ENCODE peak calls at places on chromosomes 1 and 21, in five cellular contexts. E is IMR-90; B is stimulated activated CD4-positive, alpha-beta T cell treated with anti-CD3 and anti-CD28 coated beads, Interleukin-12 subunit alpha, Interleukin-12 subunit beta, amount 100 ng/mL, for 4 hours; V is activated CD8-positive, alpha-beta memory T cell treated with anti-CD3 and anti-CD28 coated beads, Interleukin-2, amount 50 U/mL, for 4 hours; Y is adrenal gland. R is an unnamed sample.

GRCh38 chr1:109500886-109501285 is 7.0 kb downstream of the CYB561D1 start:
- DNase-seq in E (peak), B (no peak), Y (no peak), V (no peak), R (no peak)

GRCh38 chr1:81179239-81179638 is 621.5 kb upstream of the ADGRL2 start:
- DNase-seq in E (peak), V (no peak), Y (no peak), B (no peak), R (no peak)

GRCh38 chr1:177983087-177983823 is 13.4 kb upstream of the SEC16B start:
- DNase-seq in Y (no peak), B (no peak), E (peak), V (no peak), R (no peak)

GRCh38 chr1:116374340-116375164 is 1.5 kb downstream of the ATP1A1 start:
- DNase-seq in V (no peak), Y (no peak), B (no peak), E (no peak), R (no peak)

GRCh38 chr1:22412932-22413727 is 38.5 kb upstream of the ZBTB40 start:
- DNase-seq in V (no peak), Y (peak), B (no peak), E (peak), R (no peak)

GRCh38 chr1:55381491-55381890 is 166.3 kb upstream of the USP24 start:
- DNase-seq in B (no peak), E (no peak), V (no peak), Y (no peak), R (no peak)

GRCh38 chr1:162835157-162835899 is 25.6 kb downstream of the CCDC190 start:
- DNase-seq in B (no peak), E (peak), Y (no peak), V (no peak), R (no peak)

GRCh38 chr1:31792541-31792940 is 23.3 kb downstream of the SPOCD1 start:
- DNase-seq in Y (no peak), V (peak), B (no peak), E (no peak), R (no peak)

GRCh38 chr1:110056776-110057175 is 13.7 kb downstream of the ALX3 start:
- DNase-seq in B (no peak), E (peak), Y (peak), V (no peak), R (no peak)

GRCh38 chr1:153649867-153650235 is 8.7 kb upstream of the SNAPIN start:
- DNase-seq in B (no peak), V (no peak), E (no peak), Y (no peak), R (peak)

GRCh38 chr1:15843826-15844572 is 3.5 kb upstream of the SPEN start:
- DNase-seq in V (no peak), Y (no peak), E (no peak), B (no peak), R (peak)

GRCh38 chr1:89910268-89910667 is 84.6 kb upstream of the ZNF326 start:
- DNase-seq in E (no peak), B (no peak), V (no peak), Y (no peak), R (no peak)

GRCh38 chr1:117843791-117844190 is 85.6 kb downstream of the GDAP2 start:
- DNase-seq in Y (no peak), E (peak), V (no peak), B (no peak), R (no peak)

GRCh38 chr1:11248169-11248568 is 14.2 kb downstream of the MTOR start:
- DNase-seq in V (no peak), E (no peak), Y (no peak), B (no peak), R (no peak)

GRCh38 chr1:186420923-186421322 is 40.0 kb downstream of the PDC start:
- DNase-seq in B (no peak), Y (no peak), E (peak), V (no peak), R (no peak)

GRCh38 chr1:8862528-8862927 is 16.0 kb downstream of the ENO1 start:
- DNase-seq in Y (no peak), E (no peak), B (no peak), V (peak), R (no peak)

GRCh38 chr1:2232916-2233438 is 4.9 kb downstream of the SKI start:
- DNase-seq in Y (no peak), E (no peak), B (no peak), V (no peak), R (peak)

GRCh38 chr1:116255486-116255885 is 117.6 kb upstream of the ATP1A1 start:
- DNase-seq in Y (no peak), V (no peak), E (no peak), B (no peak), R (no peak)

GRCh38 chr1:164510435-164510834 is 48.5 kb upstream of the PBX1 start:
- DNase-seq in E (peak), V (no peak), B (no peak), Y (no peak), R (no peak)

GRCh38 chr1:2080140-2080539 is 29.9 kb downstream of the PRKCZ start:
- DNase-seq in B (no peak), Y (no peak), V (no peak), E (no peak), R (no peak)

GRCh38 chr21:41745971-41746743 is 20.7 kb downstream of the RIPK4 start:
- DNase-seq in V (no peak), Y (no peak), B (no peak), E (no peak), R (no peak)

GRCh38 chr1:183761871-183762270 is 43.0 kb upstream of the RGL1 start:
- DNase-seq in Y (no peak), B (no peak), V (no peak), E (peak), R (no peak)

GRCh38 chr1:25771246-25772114 is 28.5 kb upstream of the SELENON start:
- DNase-seq in B (peak), Y (peak), V (no peak), E (peak), R (peak)

GRCh38 chr1:44822981-44823451 is 14.7 kb downstream of the BTBD19 start:
- DNase-seq in E (no peak), B (no peak), Y (no peak), V (no peak), R (no peak)

GRCh38 chr1:41455479-41456271 is 28.8 kb downstream of the EDN2 start:
- DNase-seq in B (no peak), E (peak), V (no peak), Y (peak), R (no peak)

GRCh38 chr1:174836543-174836942 is 163.2 kb upstream of the CACYBP start:
- DNase-seq in E (peak), V (no peak), B (no peak), Y (no peak), R (no peak)

GRCh38 chr1:30645807-30646206 is 77.6 kb downstream of the MATN1 start:
- DNase-seq in V (no peak), B (no peak), Y (no peak), E (peak), R (no peak)

GRCh38 chr21:15437873-15438272 is 291.9 kb upstream of the USP25 start:
- DNase-seq in Y (no peak), E (no peak), B (no peak), V (no peak), R (no peak)

GRCh38 chr1:240084749-240085148 is 6.9 kb upstream of the FMN2 start:
- DNase-seq in V (no peak), Y (no peak), E (no peak), B (no peak), R (no peak)

GRCh38 chr1:61295818-61296537 is 213.6 kb downstream of the NFIA start:
- DNase-seq in V (no peak), E (no peak), B (no peak), Y (no peak), R (no peak)

GRCh38 chr1:38834221-38834782 is 25.3 kb downstream of the RRAGC start:
- DNase-seq in V (no peak), B (no peak), Y (no peak), E (peak), R (no peak)